ENCODE peak calls at places on chromosome 2, in ten cellular contexts. One of them, this sample, is unnamed.

GRCh38 chr2:98869868-98870267 is 66.2 kb downstream of the CRACDL start:
- DNase-seq in NCI-H524: peak
- DNase-seq in mesendoderm: no peak
- DNase-seq in NCI-H1092 treated with DMSO at 0.1 percent for 48 hours: peak
- DNase-seq in lower lobe of right lung: peak
- DNase-seq in KBM-7: no peak
- DNase-seq in HT1080: no peak
- DNase-seq in MV-4-11: no peak
- DNase-seq in ecto neural progenitor cell: no peak
- DNase-seq in colonic mucosa: peak
- DNase-seq in this sample: no peak

GRCh38 chr2:1812926-1813325 is 68.6 kb upstream of the PXDN start:
- DNase-seq in NCI-H524: no peak
- DNase-seq in mesendoderm: no peak
- DNase-seq in NCI-H1092 treated with DMSO at 0.1 percent for 48 hours: no peak
- DNase-seq in lower lobe of right lung: no peak
- DNase-seq in KBM-7: no peak
- DNase-seq in HT1080: no peak
- DNase-seq in MV-4-11: no peak
- DNase-seq in ecto neural progenitor cell: no peak
- DNase-seq in colonic mucosa: no peak
- DNase-seq in this sample: no peak

GRCh38 chr2:111522231-111522768 is 361.7 kb downstream of the ANAPC1 start:
- DNase-seq in NCI-H524: no peak
- DNase-seq in mesendoderm: no peak
- DNase-seq in NCI-H1092 treated with DMSO at 0.1 percent for 48 hours: no peak
- DNase-seq in lower lobe of right lung: no peak
- DNase-seq in KBM-7: no peak
- DNase-seq in HT1080: no peak
- DNase-seq in MV-4-11: no peak
- DNase-seq in ecto neural progenitor cell: no peak
- DNase-seq in colonic mucosa: no peak
- DNase-seq in this sample: no peak

GRCh38 chr2:112483047-112483473 is 1.1 kb downstream of the TTL start:
- DNase-seq in NCI-H524: peak
- DNase-seq in mesendoderm: peak
- DNase-seq in NCI-H1092 treated with DMSO at 0.1 percent for 48 hours: peak
- DNase-seq in lower lobe of right lung: no peak
- DNase-seq in KBM-7: no peak
- DNase-seq in HT1080: peak
- DNase-seq in MV-4-11: peak
- DNase-seq in ecto neural progenitor cell: no peak
- DNase-seq in colonic mucosa: peak
- DNase-seq in this sample: no peak

GRCh38 chr2:25213229-25213628 is 44.8 kb upstream of the POMC start:
- DNase-seq in NCI-H524: no peak
- DNase-seq in mesendoderm: no peak
- DNase-seq in NCI-H1092 treated with DMSO at 0.1 percent for 48 hours: no peak
- DNase-seq in lower lobe of right lung: no peak
- DNase-seq in KBM-7: no peak
- DNase-seq in HT1080: no peak
- DNase-seq in MV-4-11: no peak
- DNase-seq in ecto neural progenitor cell: no peak
- DNase-seq in colonic mucosa: no peak
- DNase-seq in this sample: no peak

GRCh38 chr2:23457990-23458689 is 73.2 kb downstream of the KLHL29 start:
- DNase-seq in NCI-H524: no peak
- DNase-seq in mesendoderm: no peak
- DNase-seq in NCI-H1092 treated with DMSO at 0.1 percent for 48 hours: no peak
- DNase-seq in lower lobe of right lung: no peak
- DNase-seq in KBM-7: no peak
- DNase-seq in HT1080: no peak
- DNase-seq in MV-4-11: no peak
- DNase-seq in ecto neural progenitor cell: no peak
- DNase-seq in colonic mucosa: no peak
- DNase-seq in this sample: no peak

GRCh38 chr2:19073522-19073921 is 284.9 kb downstream of the OSR1 start:
- DNase-seq in NCI-H524: no peak
- DNase-seq in mesendoderm: peak
- DNase-seq in NCI-H1092 treated with DMSO at 0.1 percent for 48 hours: no peak
- DNase-seq in lower lobe of right lung: no peak
- DNase-seq in KBM-7: no peak
- DNase-seq in HT1080: peak
- DNase-seq in MV-4-11: no peak
- DNase-seq in ecto neural progenitor cell: peak
- DNase-seq in colonic mucosa: no peak
- DNase-seq in this sample: no peak

GRCh38 chr2:205785507-205786222 is 103.4 kb downstream of the NRP2 start:
- DNase-seq in NCI-H524: no peak
- DNase-seq in mesendoderm: no peak
- DNase-seq in NCI-H1092 treated with DMSO at 0.1 percent for 48 hours: peak
- DNase-seq in lower lobe of right lung: no peak
- DNase-seq in KBM-7: no peak
- DNase-seq in HT1080: no peak
- DNase-seq in MV-4-11: no peak
- DNase-seq in ecto neural progenitor cell: no peak
- DNase-seq in colonic mucosa: no peak
- DNase-seq in this sample: no peak

GRCh38 chr2:65488527-65488926 is 56.1 kb upstream of the SPRED2 start:
- DNase-seq in NCI-H524: no peak
- DNase-seq in mesendoderm: no peak
- DNase-seq in NCI-H1092 treated with DMSO at 0.1 percent for 48 hours: no peak
- DNase-seq in lower lobe of right lung: no peak
- DNase-seq in KBM-7: no peak
- DNase-seq in HT1080: no peak
- DNase-seq in MV-4-11: no peak
- DNase-seq in ecto neural progenitor cell: no peak
- DNase-seq in colonic mucosa: no peak
- DNase-seq in this sample: no peak

GRCh38 chr2:208172125-208172524 is 8.7 kb upstream of the CRYGA start:
- DNase-seq in NCI-H524: no peak
- DNase-seq in mesendoderm: no peak
- DNase-seq in NCI-H1092 treated with DMSO at 0.1 percent for 48 hours: no peak
- DNase-seq in lower lobe of right lung: no peak
- DNase-seq in KBM-7: peak
- DNase-seq in HT1080: no peak
- DNase-seq in MV-4-11: peak
- DNase-seq in ecto neural progenitor cell: no peak
- DNase-seq in colonic mucosa: no peak
- DNase-seq in this sample: peak

GRCh38 chr2:137775529-137775928 is 188.7 kb upstream of the HNMT start:
- DNase-seq in NCI-H524: no peak
- DNase-seq in mesendoderm: no peak
- DNase-seq in NCI-H1092 treated with DMSO at 0.1 percent for 48 hours: no peak
- DNase-seq in lower lobe of right lung: no peak
- DNase-seq in KBM-7: no peak
- DNase-seq in HT1080: no peak
- DNase-seq in MV-4-11: no peak
- DNase-seq in ecto neural progenitor cell: no peak
- DNase-seq in colonic mucosa: no peak
- DNase-seq in this sample: no peak

GRCh38 chr2:207801259-207801658 is 31.6 kb upstream of the FZD5 start:
- DNase-seq in NCI-H524: no peak
- DNase-seq in mesendoderm: peak
- DNase-seq in NCI-H1092 treated with DMSO at 0.1 percent for 48 hours: no peak
- DNase-seq in lower lobe of right lung: no peak
- DNase-seq in KBM-7: no peak
- DNase-seq in HT1080: no peak
- DNase-seq in MV-4-11: no peak
- DNase-seq in ecto neural progenitor cell: no peak
- DNase-seq in colonic mucosa: no peak
- DNase-seq in this sample: no peak

This sample was measured in GF-D8.